ENCODE peak calls at places on chromosomes 6 and 20, in eight cellular contexts. B is A549, A is K562, D is GDM1, I is BJ, L is NCI-H510A treated with DMSO at 0.1 percent for 48 hours, O is tibial nerve, V is aorta. X is an unnamed sample.

GRCh38 chr6:103273048-103273447 is 1586.7 kb downstream of the HACE1 start:
- DNase-seq in A (no peak), O (no peak), I (no peak), D (no peak), B (no peak), L (no peak), V (no peak), X (no peak)

GRCh38 chr20:18031050-18031449 is 26.7 kb downstream of the OVOL2 start:
- DNase-seq in V (no peak), L (no peak), D (no peak), A (no peak), B (no peak), I (no peak), O (no peak), X (no peak)

GRCh38 chr6:152316024-152316423 is 321.1 kb downstream of the SYNE1 start:
- DNase-seq in V (peak; percentile 81), B (no peak), I (no peak), L (no peak), D (no peak), A (no peak), O (peak; percentile 33), X (no peak)

GRCh38 chr6:121064345-121064744 is 269.9 kb downstream of the TBC1D32 start:
- DNase-seq in L (no peak), I (no peak), A (no peak), B (no peak), V (no peak), O (no peak), D (no peak), X (no peak)

GRCh38 chr6:128280960-128281359 is 239.4 kb downstream of the PTPRK start:
- DNase-seq in D (no peak), V (no peak), O (no peak), I (no peak), L (no peak), B (no peak), A (no peak), X (no peak)

GRCh38 chr6:106702451-106703110 is 73.2 kb downstream of the QRSL1 start:
- DNase-seq in D (no peak), L (peak; percentile 89), B (no peak), I (no peak), A (no peak), O (no peak), V (no peak), X (no peak)

GRCh38 chr20:16806886-16807285 is 58.7 kb downstream of the OTOR start:
- DNase-seq in I (no peak), D (no peak), A (no peak), B (no peak), V (no peak), O (no peak), L (no peak), X (peak; percentile 49)

GRCh38 chr20:61387204-61387958 is 135.3 kb downstream of the CDH4 start:
- DNase-seq in A (peak; percentile 69), B (peak; percentile 22), V (no peak), L (no peak), I (peak; percentile 4), D (no peak), O (no peak), X (no peak)

GRCh38 chr6:132298344-132298949 is 102.8 kb downstream of the MOXD1 start:
- DNase-seq in A (peak; percentile 19), D (no peak), V (no peak), B (peak; percentile 11), L (peak; percentile 1), I (no peak), O (peak; percentile 80), X (peak; percentile 53)

GRCh38 chr6:18118330-18118729 is 4.1 kb downstream of the NHLRC1 start:
- DNase-seq in B (no peak), A (no peak), V (no peak), D (no peak), O (no peak), I (no peak), L (no peak), X (no peak)

GRCh38 chr6:127463056-127463455 is 3.9 kb upstream of the KIAA0408 start:
- DNase-seq in A (no peak), I (no peak), B (no peak), O (no peak), D (no peak), L (no peak), V (no peak), X (peak; percentile 13)

GRCh38 chr6:121354764-121355163 is 20.5 kb upstream of the TBC1D32 start:
- DNase-seq in B (no peak), I (no peak), D (no peak), O (no peak), V (no peak), A (no peak), L (no peak), X (no peak)

GRCh38 chr20:36860339-36860738 is 15.6 kb upstream of the TLDC2 start:
- DNase-seq in O (no peak), A (no peak), D (no peak), L (no peak), I (no peak), V (no peak), B (no peak), X (no peak)

GRCh38 chr20:60266184-60266823 is 308.1 kb downstream of the CDH26 start:
- DNase-seq in O (no peak), D (no peak), I (no peak), L (no peak), B (no peak), A (no peak), V (no peak), X (no peak)

GRCh38 chr6:85285146-85285545 is 164.7 kb upstream of the NT5E start:
- DNase-seq in I (no peak), D (no peak), B (no peak), V (no peak), A (no peak), O (no peak), L (no peak), X (no peak)

GRCh38 chr20:41617059-41617921 is 887 bp downstream of the CHD6 start:
- DNase-seq in L (no peak), I (no peak), B (peak; percentile 23), O (peak; percentile 7), V (peak; percentile 63), D (no peak), A (peak; percentile 57), X (peak; percentile 54)

GRCh38 chr20:62683136-62683535 is 25.5 kb upstream of the NTSR1 start:
- DNase-seq in A (no peak), D (no peak), V (no peak), I (no peak), B (no peak), L (no peak), O (no peak), X (no peak)

GRCh38 chr20:36359668-36360406 is 53.7 kb downstream of the DLGAP4 start:
- DNase-seq in D (no peak), I (no peak), A (no peak), B (no peak), L (no peak), O (no peak), V (no peak), X (no peak)

GRCh38 chr6:14354919-14355572 is 237.5 kb downstream of the CD83 start:
- DNase-seq in O (peak; percentile 45), A (no peak), V (peak; percentile 87), B (no peak), D (peak; percentile 83), I (peak; percentile 76), L (no peak), X (peak; percentile 98)

GRCh38 chr20:57263127-57263609 is 3.3 kb downstream of the BMP7 start:
- DNase-seq in O (no peak), A (no peak), L (no peak), V (no peak), D (no peak), I (no peak), B (no peak), X (no peak)

GRCh38 chr20:44324343-44324742 is 12.5 kb upstream of the R3HDML start:
- DNase-seq in O (no peak), D (no peak), B (no peak), L (no peak), A (no peak), I (no peak), V (no peak), X (peak; percentile 25)

GRCh38 chr6:75155586-75155985 is 50.3 kb downstream of the COL12A1 start:
- DNase-seq in V (no peak), D (no peak), I (no peak), L (no peak), B (no peak), O (no peak), A (no peak), X (peak; percentile 93)

GRCh38 chr20:31764641-31765305 is 25.7 kb downstream of the TPX2 start:
- DNase-seq in L (no peak), B (no peak), V (no peak), O (no peak), A (no peak), D (no peak), I (no peak), X (peak; percentile 34)

GRCh38 chr6:113671440-113671839 is 185.7 kb upstream of the MARCKS start:
- DNase-seq in L (no peak), B (no peak), A (no peak), D (peak; percentile 36), I (no peak), V (peak; percentile 58), O (no peak), X (peak; percentile 30)

GRCh38 chr6:37048851-37049734 is 43.6 kb downstream of the FGD2 start:
- DNase-seq in A (peak; percentile 63), L (no peak), V (peak; percentile 79), I (peak; percentile 68), O (peak; percentile 43), B (no peak), D (no peak), X (peak; percentile 92)

GRCh38 chr6:128494440-128494839 is 26.0 kb downstream of the PTPRK start:
- DNase-seq in L (no peak), D (no peak), O (no peak), A (no peak), V (no peak), B (no peak), I (no peak), X (no peak)

GRCh38 chr20:1895674-1896496 is 678 bp downstream of the SIRPA start:
- DNase-seq in O (no peak), A (no peak), L (no peak), B (peak; percentile 35), D (no peak), I (no peak), V (peak; percentile 67), X (no peak)

GRCh38 chr20:19327401-19327800 is 115.0 kb downstream of the SLC24A3 start:
- DNase-seq in A (no peak), V (no peak), O (no peak), B (no peak), I (no peak), D (peak; percentile 51), L (peak; percentile 20), X (peak; percentile 40)

GRCh38 chr20:10462516-10462915 is 27.4 kb downstream of the SLX4IP start:
- DNase-seq in L (no peak), A (no peak), O (no peak), I (no peak), D (no peak), V (no peak), B (no peak), X (peak; percentile 50)